ENCODE peak calls at places on chromosome 1, in six cellular contexts. F, L, I, Q, N and W are unnamed samples.

GRCh38 chr1:228873714-228874113 is 138.4 kb downstream of the RHOU start:
- DNase-seq in F (peak), L (no peak), I (no peak), Q (no peak), N (no peak), W (no peak)

GRCh38 chr1:57026942-57027341 is 61.1 kb upstream of the C8B start:
- DNase-seq in F (no peak), L (no peak), I (no peak), Q (no peak), N (no peak), W (no peak)

GRCh38 chr1:224325959-224326358 is 4.0 kb downstream of the NVL start:
- DNase-seq in F (no peak), L (no peak), I (no peak), Q (no peak), N (no peak), W (no peak)

GRCh38 chr1:202599669-202600431 is 110.4 kb downstream of the SYT2 start:
- DNase-seq in F (peak), L (peak), I (peak), Q (peak), N (peak), W (peak)

GRCh38 chr1:40389234-40389815 is 15.8 kb downstream of the SMAP2 start:
- DNase-seq in F (no peak), L (no peak), I (no peak), Q (no peak), N (no peak), W (no peak)

GRCh38 chr1:3313579-3313955 is 140.9 kb upstream of the ARHGEF16 start:
- DNase-seq in F (peak), L (no peak), I (no peak), Q (peak), N (peak), W (no peak)

GRCh38 chr1:92444351-92444750 is 42.4 kb downstream of the GFI1 start:
- DNase-seq in F (peak), L (no peak), I (no peak), Q (no peak), N (peak), W (no peak)

GRCh38 chr1:93827128-93827527 is 51.9 kb downstream of the DNTTIP2 start:
- DNase-seq in F (peak), L (no peak), I (no peak), Q (no peak), N (peak), W (no peak)

GRCh38 chr1:114208659-114209215 is 55.1 kb upstream of the SYT6 start:
- DNase-seq in F (no peak), L (no peak), I (no peak), Q (no peak), N (no peak), W (no peak)

GRCh38 chr1:228802386-228803221 is 67.3 kb downstream of the RHOU start:
- DNase-seq in F (no peak), L (peak), I (no peak), Q (no peak), N (peak), W (no peak)

GRCh38 chr1:36089393-36090121 is 865 bp downstream of the ADPRS start:
- DNase-seq in F (peak), L (no peak), I (peak), Q (no peak), N (peak), W (no peak)

GRCh38 chr1:4310396-4310923 is 343.9 kb upstream of the AJAP1 start:
- DNase-seq in F (no peak), L (no peak), I (no peak), Q (no peak), N (no peak), W (no peak)

GRCh38 chr1:234617986-234618725 is 8.2 kb upstream of the IRF2BP2 start:
- DNase-seq in F (peak), L (no peak), I (no peak), Q (no peak), N (peak), W (no peak)

GRCh38 chr1:190754769-190755168 is 277.1 kb upstream of the BRINP3 start:
- DNase-seq in F (no peak), L (peak), I (no peak), Q (no peak), N (peak), W (no peak)

GRCh38 chr1:221991221-221991620 is 249.3 kb upstream of the DUSP10 start:
- DNase-seq in F (peak), L (no peak), I (no peak), Q (no peak), N (peak), W (no peak)

GRCh38 chr1:20980051-20980450 is 192.9 kb upstream of the HP1BP3 start:
- DNase-seq in F (peak), L (no peak), I (no peak), Q (no peak), N (no peak), W (no peak)

GRCh38 chr1:236103646-236104218 is 38.6 kb upstream of the GPR137B start:
- DNase-seq in F (peak), L (peak), I (peak), Q (no peak), N (peak), W (peak)

GRCh38 chr1:234244482-234244881 is 128.8 kb upstream of the COA6 start:
- DNase-seq in F (no peak), L (no peak), I (no peak), Q (no peak), N (no peak), W (no peak)

GRCh38 chr1:116909511-116910378 is at the start of gene PTGFRN:
- DNase-seq in F (peak), L (peak), I (no peak), Q (peak), N (peak), W (peak)

GRCh38 chr1:162218975-162219374 is 149.5 kb downstream of the NOS1AP start:
- DNase-seq in F (no peak), L (no peak), I (no peak), Q (no peak), N (no peak), W (no peak)

GRCh38 chr1:235888119-235888643 is 21.5 kb upstream of the LYST start:
- DNase-seq in F (no peak), L (no peak), I (peak), Q (no peak), N (no peak), W (no peak)

GRCh38 chr1:51870603-51871350 is 7.8 kb downstream of the NRDC start:
- DNase-seq in F (no peak), L (no peak), I (no peak), Q (no peak), N (no peak), W (no peak)

GRCh38 chr1:247953409-247953808 is 4.8 kb downstream of the OR2L8 start:
- DNase-seq in F (no peak), L (no peak), I (no peak), Q (no peak), N (no peak), W (no peak)

GRCh38 chr1:151680812-151681211 is 35.8 kb downstream of the CELF3 start:
- DNase-seq in F (peak), L (no peak), I (no peak), Q (no peak), N (peak), W (no peak)

GRCh38 chr1:35557118-35557610 is at the start of gene KIAA0319L:
- DNase-seq in F (peak), L (peak), I (peak), Q (peak), N (no peak), W (peak)

GRCh38 chr1:27392778-27393635 is 585 bp downstream of the GPR3 start:
- DNase-seq in F (no peak), L (peak), I (peak), Q (no peak), N (no peak), W (no peak)

GRCh38 chr1:245378352-245379144 is 223.8 kb downstream of the KIF26B start:
- DNase-seq in F (peak), L (no peak), I (no peak), Q (no peak), N (no peak), W (no peak)

GRCh38 chr1:212498243-212498642 is 65.5 kb downstream of the NENF start:
- DNase-seq in F (peak), L (no peak), I (no peak), Q (no peak), N (peak), W (no peak)

GRCh38 chr1:155011437-155011907 is 8.9 kb downstream of the ZBTB7B start:
- DNase-seq in F (no peak), L (no peak), I (no peak), Q (no peak), N (no peak), W (no peak)

GRCh38 chr1:87985071-87985470 is 656.4 kb downstream of the LMO4 start:
- DNase-seq in F (no peak), L (no peak), I (no peak), Q (no peak), N (no peak), W (no peak)

GRCh38 chr1:225253784-225254183 is 174.1 kb downstream of the LBR start:
- DNase-seq in F (peak), L (no peak), I (no peak), Q (no peak), N (no peak), W (no peak)

GRCh38 chr1:44747878-44748277 is 8.2 kb downstream of the KIF2C start:
- DNase-seq in F (no peak), L (no peak), I (no peak), Q (no peak), N (no peak), W (no peak)